ENCODE peak calls at places on chromosome 1, in four cellular contexts. H is NCI-H2081, E is neural progenitor cell, N is NAMALWA. L is an unnamed sample.

GRCh38 chr1:47635597-47635996 is 197.8 kb downstream of the FOXD2 start:
- DNase-seq in N (no peak), E (no peak), H (no peak), L (no peak)

GRCh38 chr1:12075195-12076114 is 12.4 kb downstream of the TNFRSF8 start:
- DNase-seq in N (no peak), E (no peak), H (no peak), L (no peak)

GRCh38 chr1:105436589-105437259 is 1619.8 kb upstream of the PRMT6 start:
- DNase-seq in H (no peak), N (no peak), E (no peak), L (no peak)

GRCh38 chr1:223622132-223622842 is 43.2 kb downstream of the CAPN8 start:
- DNase-seq in N (no peak), E (peak; percentile 17), H (no peak), L (no peak)

GRCh38 chr1:223845810-223846667 is at the start of gene TP53BP2:
- DNase-seq in E (peak; percentile 97), H (peak; percentile 98), N (peak; percentile 85), L (peak; percentile 87)

GRCh38 chr1:96361961-96362360 is 359.6 kb upstream of the PTBP2 start:
- DNase-seq in H (no peak), E (no peak), N (no peak), L (no peak)

GRCh38 chr1:13766906-13767564 is 67.0 kb downstream of the PRDM2 start:
- DNase-seq in H (no peak), N (no peak), E (no peak), L (no peak)

GRCh38 chr1:18225236-18225904 is 117.8 kb downstream of the IGSF21 start:
- DNase-seq in N (no peak), H (no peak), E (no peak), L (no peak)

GRCh38 chr1:50615036-50615750 is 191.9 kb upstream of the DMRTA2 start:
- DNase-seq in N (no peak), E (no peak), H (no peak), L (no peak)

GRCh38 chr1:3187415-3188149 is 118.6 kb downstream of the PRDM16 start:
- DNase-seq in H (no peak), E (no peak), N (no peak), L (no peak)

L was measured in Ammon's horn.